ENCODE peak calls at places on chromosome 21, in six cellular contexts. S is heart right ventricle, K is fibroblast of lung, V is transverse colon, N is left lung, Z is PC-3. G is an unnamed sample. For H3K9me3 and H3K4me1, the result is how much of the 10 kb centered on the place peaks cover.

GRCh38 chr21:40752125-40752524 is 94.8 kb downstream of the DSCAM start:
- DNase-seq in S (no peak), K (no peak), V (no peak), N (no peak), Z (no peak), G (no peak)

GRCh38 chr21:17576080-17576835 is 36.4 kb downstream of the BTG3 start:
- DNase-seq in S (no peak), K (peak), V (no peak), N (no peak), Z (no peak), G (no peak)

GRCh38 chr21:42364304-42364865 is 1.9 kb downstream of the TFF1 start:
- DNase-seq in S (no peak), K (no peak), V (no peak), N (no peak), Z (no peak), G (no peak)

GRCh38 chr21:14541840-14542495 is 4.1 kb downstream of the SAMSN1 start:
- DNase-seq in S (no peak), K (no peak), V (no peak), N (no peak), Z (no peak), G (no peak)

GRCh38 chr21:34534522-34534921 is 22.5 kb upstream of the KCNE1 start:
- DNase-seq in S (no peak), K (peak), V (no peak), N (no peak), Z (no peak), G (no peak)

GRCh38 chr21:42590431-42591131 is 62.8 kb upstream of the PDE9A start:
- DNase-seq in S (no peak), K (no peak), V (no peak), N (no peak), Z (no peak), G (no peak)

GRCh38 chr21:35319684-35320083 is 270.6 kb upstream of the RUNX1 start:
- DNase-seq in S (no peak), K (no peak), V (no peak), N (no peak), Z (peak), G (no peak)

GRCh38 chr21:35048706-35049617 is at the start of gene RUNX1:
- DNase-seq in S (peak), K (peak), V (peak), N (peak), Z (peak), G (peak)

GRCh38 chr21:25901580-25901979 is 166.8 kb downstream of the GABPA start:
- DNase-seq in S (no peak), K (no peak), V (no peak), N (no peak), Z (peak), G (no peak)

GRCh38 chr21:42460391-42461184 is 35.4 kb downstream of the RSPH1 start:
- DNase-seq in S (no peak), K (no peak), V (peak), N (no peak), Z (no peak), G (peak)

GRCh38 chr21:26449161-26449560 is 123.9 kb downstream of the CYYR1 start:
- DNase-seq in S (no peak), K (peak), V (no peak), N (no peak), Z (no peak), G (no peak)

GRCh38 chr21:34202553-34203332 is 129.4 kb downstream of the MRPS6 start:
- DNase-seq in S (no peak), K (no peak), V (peak), N (no peak), Z (no peak), G (no peak)

GRCh38 chr21:17738171-17738953 is 80.8 kb downstream of the C21orf91 start:
- DNase-seq in S (no peak), K (no peak), V (peak), N (no peak), Z (peak), G (no peak)

GRCh38 chr21:8992731-8993174 is 1528.6 kb upstream of the TPTE start:
- DNase-seq in S (no peak), K (peak), V (no peak), N (no peak), Z (peak), G (no peak)

GRCh38 chr21:27799861-27800260 is 833.0 kb upstream of the ADAMTS5 start:
- DNase-seq in S (no peak), K (no peak), V (no peak), N (no peak), Z (no peak), G (no peak)

GRCh38 chr21:39805983-39806382 is 61.0 kb downstream of the IGSF5 start:
- DNase-seq in S (no peak), K (no peak), V (no peak), N (no peak), Z (peak), G (no peak)

GRCh38 chr21:35178098-35178497 is 129.0 kb upstream of the RUNX1 start:
- DNase-seq in S (no peak), K (no peak), V (no peak), N (no peak), Z (no peak), G (no peak)

GRCh38 chr21:33703750-33704606 is 61.7 kb downstream of the ITSN1 start:
- DNase-seq in S (no peak), K (no peak), V (no peak), N (no peak), Z (no peak), G (no peak)

GRCh38 chr21:34928637-34929036 is 120.5 kb downstream of the RUNX1 start:
- DNase-seq in S (no peak), K (peak), V (no peak), N (no peak), Z (no peak), G (no peak)

GRCh38 chr21:14964658-14965057 is 100.1 kb downstream of the NRIP1 start:
- DNase-seq in S (no peak), K (no peak), V (no peak), N (no peak), Z (no peak), G (no peak)

GRCh38 chr21:21268061-21268471 is 269.9 kb downstream of the NCAM2 start:
- DNase-seq in S (no peak), K (peak), V (no peak), N (no peak), Z (no peak), G (no peak)

GRCh38 chr21:34189506-34189905 is 116.1 kb downstream of the MRPS6 start:
- DNase-seq in S (no peak), K (no peak), V (no peak), N (no peak), Z (no peak), G (no peak)

GRCh38 chr21:43866659-43867331 is 1.8 kb downstream of the AGPAT3 start:
- DNase-seq in S (no peak), K (no peak), V (peak), N (peak), Z (peak), G (peak)

GRCh38 chr21:43869486-43870325 is 4.7 kb downstream of the AGPAT3 start:
- DNase-seq in S (no peak), K (no peak), V (no peak), N (no peak), Z (no peak), G (no peak)

GRCh38 chr21:43867936-43868335 is 2.9 kb downstream of the AGPAT3 start:
- DNase-seq in S (no peak), K (no peak), V (no peak), N (no peak), Z (no peak), G (no peak)

GRCh38 chr21:43867332-43867703 is 2.3 kb downstream of the AGPAT3 start:
- DNase-seq in S (no peak), K (no peak), V (no peak), N (no peak), Z (no peak), G (no peak)

DNA sequence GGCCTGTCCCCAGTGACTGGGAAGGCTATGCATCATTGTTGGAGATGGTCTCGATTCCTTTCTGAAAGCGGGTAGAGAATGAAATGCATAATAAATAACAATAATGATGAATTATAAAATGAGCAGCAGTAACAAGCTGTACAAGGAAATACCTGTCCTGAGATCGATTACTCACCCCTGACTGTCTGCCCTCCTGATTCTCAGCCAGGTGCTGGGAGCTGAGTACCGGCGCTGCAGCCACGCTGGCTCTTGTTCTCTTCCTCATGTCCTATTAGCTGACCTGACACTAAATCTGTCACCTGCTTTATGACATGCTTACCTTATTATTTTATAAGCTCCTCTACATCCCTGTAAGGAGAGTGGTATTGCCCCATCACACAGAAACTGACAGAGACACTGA is 3.4 kb downstream of the AGPAT3 start:
- DNase-seq in S (no peak), K (no peak), V (no peak), N (no peak), Z (peak), G (no peak)
- H3K4me3 ChIP-seq in S (no peak), K (no peak), V (no peak), N (no peak), Z (peak), G (no peak)

GRCh38 chr21:32410291-32410690 is 2.2 kb upstream of the EVA1C start:
- DNase-seq in S (no peak), K (no peak), V (no peak), N (no peak), Z (no peak), G (no peak)
- H3K9me3 ChIP-seq in S (under half), K (under half), V (under half), N (under half), Z (under half), G (under half)

DNA sequence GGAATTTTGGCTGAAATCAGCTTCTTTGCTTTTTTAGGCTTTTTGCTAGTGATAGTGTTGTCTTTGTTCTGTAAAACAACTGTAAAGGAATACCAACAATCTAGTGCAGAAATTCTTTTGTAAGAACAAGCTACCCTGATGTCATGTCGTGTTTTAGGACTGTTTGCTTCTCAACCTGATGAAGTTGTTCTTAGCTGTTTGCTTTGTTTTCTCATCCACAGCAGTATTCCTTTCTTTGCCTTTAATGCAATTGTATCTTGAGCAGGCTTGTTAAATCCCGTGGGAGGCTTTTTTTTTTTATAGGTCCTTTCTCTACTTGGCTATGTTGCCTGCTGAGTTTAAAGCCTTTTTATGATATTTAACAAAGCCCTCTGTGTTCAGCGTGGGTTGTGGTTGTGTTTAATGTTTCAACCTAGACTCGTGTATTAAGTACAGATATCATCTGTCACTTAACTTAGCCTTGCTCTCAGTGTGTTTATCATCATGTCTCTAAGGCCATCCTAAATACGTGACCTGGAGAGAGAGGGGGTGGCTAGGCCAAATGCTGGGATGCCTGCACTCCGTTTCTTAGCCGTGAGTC is 31.6 kb downstream of the ADARB1 start:
- DNase-seq in S (no peak), K (no peak), V (no peak), N (no peak), Z (no peak), G (no peak)
- H3K4me1 ChIP-seq in S (under half), K (under half), V (under half), N (half or more), Z (under half), G (under half)

DNA sequence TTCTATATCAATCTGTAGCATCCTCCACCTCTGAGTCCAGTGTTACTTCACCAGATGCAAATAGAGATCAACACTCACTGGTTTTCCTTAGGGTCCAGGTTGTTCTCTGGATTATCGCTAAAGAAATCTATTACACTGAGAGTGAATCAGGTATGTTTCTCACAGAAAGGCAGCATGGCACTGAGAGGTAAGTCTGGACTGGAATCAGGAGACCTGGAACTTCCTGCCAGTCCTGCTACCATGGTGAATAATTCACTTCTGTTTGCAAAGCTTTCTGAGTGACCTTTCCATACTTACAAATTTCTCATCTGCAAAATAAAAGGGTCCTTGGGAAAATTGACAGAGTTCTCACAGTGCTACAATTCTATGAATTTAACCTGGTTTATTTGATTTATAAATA is 1583.3 kb downstream of the MRPL39 start:
- DNase-seq in S (no peak), K (peak), V (no peak), N (no peak), Z (peak), G (no peak)
- H3K4me3 ChIP-seq in S (no peak), K (no peak), V (no peak), N (no peak), Z (peak), G (no peak)

GRCh38 chr21:46062471-46063211 is 35.3 kb upstream of the COL6A2 start:
- DNase-seq in S (no peak), K (no peak), V (no peak), N (peak), Z (no peak), G (no peak)

GRCh38 chr21:46064870-46065214 is 33.1 kb upstream of the COL6A2 start:
- DNase-seq in S (no peak), K (no peak), V (no peak), N (no peak), Z (no peak), G (no peak)

GRCh38 chr21:46061950-46062349 is 36.0 kb upstream of the COL6A2 start:
- DNase-seq in S (no peak), K (no peak), V (no peak), N (peak), Z (no peak), G (no peak)

GRCh38 chr21:46063734-46064680 is 33.9 kb upstream of the COL6A2 start:
- DNase-seq in S (no peak), K (no peak), V (no peak), N (peak), Z (no peak), G (no peak)

GRCh38 chr21:46063227-46063626 is 34.7 kb upstream of the COL6A2 start:
- DNase-seq in S (no peak), K (no peak), V (no peak), N (no peak), Z (no peak), G (no peak)
- H3K9me3 ChIP-seq in S (under half), K (under half), V (under half), N (under half), Z (under half), G (under half)

DNA sequence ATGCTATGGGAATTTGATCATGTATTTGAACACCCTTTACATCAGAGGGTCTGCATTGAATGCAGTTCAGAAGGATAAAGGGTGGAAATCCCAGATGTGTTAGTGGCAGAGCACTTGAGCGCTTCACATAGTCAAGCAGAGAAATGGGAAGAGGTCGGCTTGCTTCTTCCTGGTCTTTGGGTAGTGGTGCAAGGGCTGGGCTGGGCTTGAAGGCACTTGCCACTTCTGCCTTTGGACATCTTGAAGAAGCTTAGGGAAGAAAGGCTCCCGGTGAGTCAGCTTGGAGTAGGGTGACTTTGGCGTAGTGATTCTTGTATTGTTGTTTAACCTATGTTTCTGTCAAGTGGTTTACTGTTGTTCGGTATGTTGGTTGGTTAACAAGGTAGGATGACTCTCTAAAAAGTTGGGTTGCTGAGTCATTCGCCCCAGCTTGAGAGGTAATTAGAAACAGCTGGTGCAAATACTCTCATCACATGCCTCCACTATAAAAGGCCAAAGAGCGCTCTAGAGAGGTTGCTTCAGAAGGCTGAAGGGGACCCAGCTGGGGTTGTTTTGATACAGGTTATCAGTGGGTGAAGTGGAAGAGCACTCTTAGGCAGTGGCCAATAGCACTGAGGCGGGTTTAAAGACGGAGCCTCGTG is 1.3 kb downstream of the BACH1 start:
- DNase-seq in S (peak), K (peak), V (peak), N (peak), Z (peak), G (peak)
- H3K4me1 ChIP-seq in S (under half), K (under half), V (under half), N (half or more), Z (under half), G (under half)

GRCh38 chr21:36533468-36533848 is 53.5 kb upstream of the CLDN14 start:
- DNase-seq in S (no peak), K (no peak), V (no peak), N (no peak), Z (no peak), G (no peak)
- H3K4me3 ChIP-seq in S (no peak), K (no peak), V (no peak), N (no peak), Z (no peak), G (no peak)

GRCh38 chr21:37393786-37394185 is 27.2 kb downstream of the DYRK1A start:
- DNase-seq in S (no peak), K (no peak), V (no peak), N (no peak), Z (no peak), G (no peak)

GRCh38 chr21:37398697-37399096 is 32.1 kb downstream of the DYRK1A start:
- DNase-seq in S (no peak), K (no peak), V (no peak), N (no peak), Z (no peak), G (no peak)

GRCh38 chr21:37396855-37397254 is 30.3 kb downstream of the DYRK1A start:
- DNase-seq in S (no peak), K (no peak), V (no peak), N (no peak), Z (no peak), G (no peak)

GRCh38 chr21:37389456-37389855 is 22.9 kb downstream of the DYRK1A start:
- DNase-seq in S (no peak), K (no peak), V (no peak), N (no peak), Z (no peak), G (no peak)

DNA sequence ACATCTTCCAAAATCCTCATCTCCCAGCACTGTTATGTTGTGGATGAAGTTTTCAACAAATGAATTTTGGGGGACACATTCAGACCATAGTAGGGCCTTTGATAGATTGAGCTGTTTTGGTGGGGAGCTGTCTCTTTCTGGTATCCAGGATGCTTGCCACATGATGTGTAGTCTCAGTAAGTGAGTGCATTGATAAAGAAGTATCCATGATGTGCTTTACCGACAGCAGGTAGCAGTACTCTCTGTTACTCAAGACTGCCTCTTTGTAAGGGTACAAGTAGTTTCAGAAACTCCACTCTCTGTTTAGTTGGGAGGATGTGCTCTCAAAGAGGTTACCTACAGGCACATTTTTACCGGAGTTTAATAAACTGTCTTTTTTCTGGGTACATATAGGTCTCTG is 26.5 kb downstream of the DYRK1A start:
- DNase-seq in S (no peak), K (no peak), V (no peak), N (no peak), Z (no peak), G (no peak)
- H3K9me3 ChIP-seq in S (under half), K (under half), V (under half), N (under half), Z (under half), G (under half)

G was measured in CD8-positive, alpha-beta memory T cell.